ENCODE peak calls at places on chromosomes 5 and 9, in nine cellular contexts. One of them, this sample, is unnamed. For H3K4me1, the result is how much of the 10 kb centered on the place peaks cover.

GRCh38 chr9:87111010-87111409 is 163.7 kb upstream of the GAS1 start:
- DNase-seq in GM23338: no peak
- DNase-seq in GM23248: no peak
- DNase-seq in PC-3: no peak
- DNase-seq in MM.1S: no peak
- DNase-seq in HCT116: no peak
- DNase-seq in hepatocyte: no peak
- DNase-seq in neural progenitor cell: no peak
- DNase-seq in SK-N-SH: no peak
- DNase-seq in this sample: no peak

GRCh38 chr5:38660194-38660668 is 103.8 kb upstream of the LIFR start:
- DNase-seq in HCT116: no peak
- DNase-seq in PC-3: peak
- DNase-seq in neural progenitor cell: peak
- DNase-seq in MM.1S: no peak
- DNase-seq in SK-N-SH: no peak
- DNase-seq in GM23248: no peak
- DNase-seq in GM23338: peak
- DNase-seq in hepatocyte: peak
- DNase-seq in this sample: no peak

GRCh38 chr5:172646716-172647285 is 5.7 kb downstream of the NEURL1B start:
- DNase-seq in hepatocyte: peak
- DNase-seq in PC-3: no peak
- DNase-seq in MM.1S: no peak
- DNase-seq in SK-N-SH: no peak
- DNase-seq in HCT116: no peak
- DNase-seq in GM23338: peak
- DNase-seq in GM23248: peak
- DNase-seq in neural progenitor cell: peak
- DNase-seq in this sample: no peak

GRCh38 chr9:112338561-112338960 is 5.1 kb upstream of the PTBP3 start:
- DNase-seq in neural progenitor cell: no peak
- DNase-seq in SK-N-SH: no peak
- DNase-seq in GM23248: peak
- DNase-seq in hepatocyte: peak
- DNase-seq in GM23338: no peak
- DNase-seq in MM.1S: no peak
- DNase-seq in HCT116: peak
- DNase-seq in PC-3: no peak
- DNase-seq in this sample: no peak

GRCh38 chr5:100188778-100189177 is 346.4 kb upstream of the FAM174A start:
- DNase-seq in hepatocyte: no peak
- DNase-seq in MM.1S: no peak
- DNase-seq in neural progenitor cell: peak
- DNase-seq in SK-N-SH: no peak
- DNase-seq in HCT116: no peak
- DNase-seq in GM23248: no peak
- DNase-seq in GM23338: no peak
- DNase-seq in PC-3: no peak
- DNase-seq in this sample: no peak

GRCh38 chr5:168747987-168748777 is 169.0 kb upstream of the PANK3 start:
- DNase-seq in MM.1S: peak
- DNase-seq in PC-3: peak
- DNase-seq in GM23338: peak
- DNase-seq in hepatocyte: peak
- DNase-seq in SK-N-SH: peak
- DNase-seq in GM23248: peak
- DNase-seq in HCT116: peak
- DNase-seq in neural progenitor cell: peak
- DNase-seq in this sample: peak

GRCh38 chr5:21688655-21689054 is 1164.5 kb downstream of the CDH12 start:
- DNase-seq in GM23338: no peak
- DNase-seq in HCT116: no peak
- DNase-seq in hepatocyte: no peak
- DNase-seq in GM23248: peak
- DNase-seq in neural progenitor cell: no peak
- DNase-seq in MM.1S: no peak
- DNase-seq in PC-3: peak
- DNase-seq in SK-N-SH: no peak
- DNase-seq in this sample: no peak

GRCh38 chr9:138097501-138097991 is 220.0 kb downstream of the CACNA1B start:
- DNase-seq in SK-N-SH: peak
- DNase-seq in GM23338: no peak
- DNase-seq in HCT116: no peak
- DNase-seq in hepatocyte: no peak
- DNase-seq in GM23248: no peak
- DNase-seq in MM.1S: no peak
- DNase-seq in PC-3: no peak
- DNase-seq in neural progenitor cell: no peak
- DNase-seq in this sample: no peak

GRCh38 chr9:27703591-27703990 is 130.3 kb upstream of the C9orf72 start:
- DNase-seq in GM23248: no peak
- DNase-seq in SK-N-SH: no peak
- DNase-seq in MM.1S: no peak
- DNase-seq in HCT116: no peak
- DNase-seq in neural progenitor cell: no peak
- DNase-seq in PC-3: no peak
- DNase-seq in hepatocyte: no peak
- DNase-seq in GM23338: no peak
- DNase-seq in this sample: no peak

GRCh38 chr5:170273968-170274710 is 23.4 kb downstream of the LCP2 start:
- DNase-seq in neural progenitor cell: peak
- DNase-seq in MM.1S: peak
- DNase-seq in SK-N-SH: peak
- DNase-seq in HCT116: peak
- DNase-seq in GM23338: peak
- DNase-seq in GM23248: peak
- DNase-seq in PC-3: peak
- DNase-seq in hepatocyte: peak
- DNase-seq in this sample: peak

GRCh38 chr9:109935406-109936087 is 155.5 kb downstream of the PALM2AKAP2 start:
- DNase-seq in PC-3: no peak
- DNase-seq in hepatocyte: no peak
- DNase-seq in MM.1S: no peak
- DNase-seq in HCT116: no peak
- DNase-seq in GM23338: no peak
- DNase-seq in neural progenitor cell: no peak
- DNase-seq in SK-N-SH: no peak
- DNase-seq in GM23248: no peak
- DNase-seq in this sample: no peak

GRCh38 chr5:52638732-52639131 is 149.0 kb upstream of the ITGA1 start:
- DNase-seq in GM23338: no peak
- DNase-seq in neural progenitor cell: no peak
- DNase-seq in HCT116: no peak
- DNase-seq in hepatocyte: no peak
- DNase-seq in MM.1S: no peak
- DNase-seq in PC-3: no peak
- DNase-seq in SK-N-SH: no peak
- DNase-seq in GM23248: no peak
- DNase-seq in this sample: no peak

GRCh38 chr5:134246771-134247329 is 21.0 kb upstream of the PPP2CA start:
- DNase-seq in PC-3: peak
- DNase-seq in neural progenitor cell: no peak
- DNase-seq in SK-N-SH: no peak
- DNase-seq in MM.1S: no peak
- DNase-seq in GM23248: peak
- DNase-seq in GM23338: no peak
- DNase-seq in hepatocyte: no peak
- DNase-seq in HCT116: no peak
- DNase-seq in this sample: no peak

GRCh38 chr5:134247411-134247810 is 21.5 kb upstream of the PPP2CA start:
- DNase-seq in SK-N-SH: no peak
- DNase-seq in PC-3: peak
- DNase-seq in hepatocyte: peak
- DNase-seq in HCT116: peak
- DNase-seq in GM23248: peak
- DNase-seq in GM23338: no peak
- DNase-seq in MM.1S: no peak
- DNase-seq in neural progenitor cell: no peak
- DNase-seq in this sample: no peak

GRCh38 chr5:134245101-134245604 is 19.3 kb upstream of the PPP2CA start:
- DNase-seq in MM.1S: no peak
- DNase-seq in HCT116: no peak
- DNase-seq in hepatocyte: peak
- DNase-seq in GM23338: peak
- DNase-seq in SK-N-SH: no peak
- DNase-seq in neural progenitor cell: peak
- DNase-seq in PC-3: peak
- DNase-seq in GM23248: peak
- DNase-seq in this sample: no peak

GRCh38 chr5:134247825-134248224 is 22.0 kb upstream of the PPP2CA start:
- DNase-seq in HCT116: no peak
- DNase-seq in hepatocyte: no peak
- DNase-seq in GM23248: peak
- DNase-seq in SK-N-SH: no peak
- DNase-seq in MM.1S: no peak
- DNase-seq in GM23338: peak
- DNase-seq in PC-3: no peak
- DNase-seq in neural progenitor cell: peak
- DNase-seq in this sample: no peak

DNA sequence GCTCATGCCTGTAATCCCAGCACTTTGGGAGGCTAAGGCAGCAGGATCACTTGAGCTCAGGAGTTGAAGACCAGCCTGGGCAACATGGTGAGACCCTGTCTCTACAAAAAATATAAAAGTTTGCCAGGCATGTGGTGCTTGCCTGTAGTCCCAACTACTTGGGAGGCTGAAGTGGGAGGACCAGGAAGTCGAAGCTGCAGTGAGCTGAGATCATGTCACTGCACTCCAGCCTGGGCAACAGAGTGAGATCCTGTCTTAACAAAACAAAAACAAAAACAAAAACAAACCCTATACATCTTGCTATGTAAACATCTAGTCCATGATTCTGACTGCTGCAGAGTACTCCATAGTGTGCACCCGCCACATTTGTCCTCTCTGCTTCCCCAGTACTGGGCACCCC is 19.8 kb upstream of the PPP2CA start:
- DNase-seq in HCT116: no peak
- DNase-seq in GM23338: no peak
- DNase-seq in hepatocyte: no peak
- DNase-seq in SK-N-SH: no peak
- DNase-seq in GM23248: no peak
- DNase-seq in neural progenitor cell: no peak
- DNase-seq in MM.1S: no peak
- DNase-seq in PC-3: no peak
- DNase-seq in this sample: no peak
- H3K27ac ChIP-seq in HCT116: peak
- H3K27ac ChIP-seq in GM23338: no peak
- H3K27ac ChIP-seq in hepatocyte: peak
- H3K27ac ChIP-seq in SK-N-SH: peak
- H3K27ac ChIP-seq in GM23248: peak
- H3K27ac ChIP-seq in neural progenitor cell: no peak
- H3K27ac ChIP-seq in MM.1S: no peak
- H3K27ac ChIP-seq in PC-3: peak
- H3K27ac ChIP-seq in this sample: no peak

GRCh38 chr5:102483736-102484135 is 15.1 kb downstream of the SLCO6A1 start:
- DNase-seq in GM23338: no peak
- DNase-seq in SK-N-SH: no peak
- DNase-seq in GM23248: peak
- DNase-seq in PC-3: peak
- DNase-seq in HCT116: no peak
- DNase-seq in neural progenitor cell: no peak
- DNase-seq in MM.1S: peak
- DNase-seq in hepatocyte: no peak
- DNase-seq in this sample: no peak

DNA sequence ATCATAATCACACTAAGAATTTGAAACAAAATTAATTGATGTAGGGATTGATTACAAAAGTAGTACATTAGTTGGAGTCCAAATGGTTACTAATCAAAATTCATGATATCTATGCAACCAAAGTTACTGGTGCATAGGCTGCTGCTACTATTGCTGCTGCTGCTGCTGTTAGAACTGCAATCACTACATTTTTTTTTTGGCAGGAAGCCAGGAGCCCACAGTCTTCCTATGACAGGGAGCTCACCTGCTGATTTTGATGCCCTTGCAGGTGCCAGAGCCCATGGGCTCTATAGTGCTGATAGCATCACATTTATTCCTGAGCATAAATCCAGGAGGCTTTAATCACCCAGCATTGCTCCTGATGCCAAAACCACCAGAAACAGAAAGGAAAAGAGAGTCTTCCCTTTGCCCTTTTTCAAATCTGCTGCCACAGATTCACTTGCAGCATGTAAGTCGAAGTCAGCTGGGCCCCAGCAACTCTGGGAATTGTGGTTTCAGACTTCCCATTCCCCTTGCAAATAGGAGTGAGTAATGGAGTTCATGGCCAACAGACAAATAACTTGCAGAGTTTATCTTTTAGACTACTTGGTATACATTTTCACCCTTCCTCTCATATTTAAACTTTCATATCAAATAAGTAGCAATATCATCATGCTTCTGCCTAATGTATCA is 17.6 kb downstream of the SLCO6A1 start:
- DNase-seq in neural progenitor cell: no peak
- DNase-seq in MM.1S: peak
- DNase-seq in GM23338: no peak
- DNase-seq in PC-3: peak
- DNase-seq in GM23248: peak
- DNase-seq in hepatocyte: no peak
- DNase-seq in HCT116: no peak
- DNase-seq in SK-N-SH: no peak
- DNase-seq in this sample: no peak
- TF ChIP-seq EZH2phosphoT487 in neural progenitor cell: no peak
- TF ChIP-seq EZH2phosphoT487 in MM.1S: no peak
- TF ChIP-seq EZH2phosphoT487 in GM23338: no peak
- TF ChIP-seq EZH2phosphoT487 in PC-3: no peak
- TF ChIP-seq EZH2phosphoT487 in GM23248: no peak
- TF ChIP-seq EZH2phosphoT487 in hepatocyte: no peak
- TF ChIP-seq EZH2phosphoT487 in HCT116: no peak
- TF ChIP-seq EZH2phosphoT487 in SK-N-SH: no peak
- TF ChIP-seq EZH2phosphoT487 in this sample: no peak

DNA sequence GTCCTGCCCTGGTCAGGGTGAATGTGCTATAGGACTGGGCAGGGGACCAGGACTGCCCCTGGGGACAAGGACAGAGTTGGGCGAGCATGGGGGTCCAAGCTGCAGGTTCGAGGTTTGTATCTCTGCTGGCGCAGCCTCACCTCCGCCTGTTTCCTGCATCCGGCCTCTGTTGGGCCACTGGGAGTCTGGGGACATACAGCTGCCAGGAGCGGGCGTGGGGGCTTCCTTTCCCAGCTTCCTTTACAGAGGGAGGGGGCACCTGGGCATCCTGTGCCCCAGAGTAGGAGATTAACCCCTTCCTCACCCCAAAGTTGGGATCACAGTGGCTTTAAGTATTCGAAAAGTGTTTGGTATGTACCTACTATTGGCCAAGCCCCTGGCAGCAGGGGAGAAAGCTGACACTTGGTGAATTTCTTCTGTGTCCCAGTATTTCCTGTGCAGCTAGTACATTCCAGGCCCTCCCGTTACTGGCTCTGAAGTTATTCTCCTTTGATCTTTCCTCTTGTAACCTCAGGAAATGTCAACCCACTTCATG is 19.0 kb downstream of the OLFML2A start:
- DNase-seq in HCT116: no peak
- DNase-seq in GM23338: peak
- DNase-seq in neural progenitor cell: no peak
- DNase-seq in PC-3: no peak
- DNase-seq in MM.1S: no peak
- DNase-seq in SK-N-SH: no peak
- DNase-seq in GM23248: no peak
- DNase-seq in hepatocyte: no peak
- DNase-seq in this sample: no peak
- H3K4me1 ChIP-seq in HCT116: under half
- H3K4me1 ChIP-seq in GM23338: under half
- H3K4me1 ChIP-seq in neural progenitor cell: under half
- H3K4me1 ChIP-seq in PC-3: under half
- H3K4me1 ChIP-seq in MM.1S: under half
- H3K4me1 ChIP-seq in SK-N-SH: under half
- H3K4me1 ChIP-seq in GM23248: under half
- H3K4me1 ChIP-seq in hepatocyte: under half
- H3K4me1 ChIP-seq in this sample: under half

GRCh38 chr9:129556576-129557191 is 64.2 kb downstream of the C9orf50 start:
- DNase-seq in neural progenitor cell: peak
- DNase-seq in hepatocyte: no peak
- DNase-seq in GM23248: no peak
- DNase-seq in MM.1S: no peak
- DNase-seq in PC-3: no peak
- DNase-seq in HCT116: no peak
- DNase-seq in SK-N-SH: no peak
- DNase-seq in GM23338: no peak
- DNase-seq in this sample: no peak
- H3K27ac ChIP-seq in neural progenitor cell: peak
- H3K27ac ChIP-seq in hepatocyte: peak
- H3K27ac ChIP-seq in GM23248: no peak
- H3K27ac ChIP-seq in MM.1S: no peak
- H3K27ac ChIP-seq in PC-3: no peak
- H3K27ac ChIP-seq in HCT116: peak
- H3K27ac ChIP-seq in SK-N-SH: no peak
- H3K27ac ChIP-seq in GM23338: peak
- H3K27ac ChIP-seq in this sample: no peak